ENCODE peak calls at places on chromosome 13, in eight cellular contexts. V is PC-3, F is adipocyte, T is H1, H is neural progenitor cell, A is neuronal stem cell, Y is IMR-90, W is fibroblast of lung. C is an unnamed sample.

GRCh38 chr13:102680842-102681725 is 13.8 kb downstream of the METTL21C start:
- DNase-seq in V (no peak), F (peak; percentile 41), T (no peak), H (no peak), A (no peak), Y (peak; percentile 30), W (peak; percentile 37), C (no peak)

GRCh38 chr13:51125495-51126226 is 14.6 kb upstream of the C13orf42 start:
- DNase-seq in V (peak; percentile 61), F (peak; percentile 72), T (peak; percentile 77), H (peak; percentile 85), A (peak; percentile 43), Y (peak; percentile 54), W (peak; percentile 50), C (peak; percentile 43)

GRCh38 chr13:51772781-51773180 is 31.2 kb downstream of the DHRS12 start:
- DNase-seq in V (no peak), F (no peak), T (no peak), H (no peak), A (no peak), Y (no peak), W (no peak), C (no peak)

GRCh38 chr13:113996081-113996911 is 22.4 kb upstream of the C13orf46 start:
- DNase-seq in V (no peak), F (no peak), T (no peak), H (no peak), A (no peak), Y (no peak), W (no peak), C (no peak)

GRCh38 chr13:113562085-113562749 is 22.3 kb upstream of the TFDP1 start:
- DNase-seq in V (peak; percentile 59), F (peak; percentile 87), T (peak; percentile 90), H (peak; percentile 93), A (peak; percentile 65), Y (peak; percentile 76), W (peak; percentile 75), C (peak; percentile 61)

GRCh38 chr13:66927562-66927961 is 302.6 kb downstream of the PCDH9 start:
- DNase-seq in V (peak; percentile 39), F (no peak), T (no peak), H (peak; percentile 21), A (no peak), Y (no peak), W (no peak), C (no peak)

GRCh38 chr13:106917673-106918652 is 350.0 kb upstream of the ARGLU1 start:
- DNase-seq in V (peak; percentile 61), F (peak; percentile 90), T (peak; percentile 95), H (peak; percentile 91), A (peak; percentile 81), Y (peak; percentile 61), W (peak; percentile 62), C (peak; percentile 78)

GRCh38 chr13:91719033-91719432 is 320.6 kb downstream of the GPC5 start:
- DNase-seq in V (peak; percentile 7), F (no peak), T (no peak), H (no peak), A (no peak), Y (peak; percentile 14), W (peak; percentile 37), C (no peak)

GRCh38 chr13:21164631-21165030 is 11.7 kb downstream of the SKA3 start:
- DNase-seq in V (peak; percentile 57), F (no peak), T (no peak), H (no peak), A (no peak), Y (peak; percentile 54), W (peak; percentile 15), C (no peak)

GRCh38 chr13:46553886-46554855 is 1.2 kb downstream of the LRCH1 start:
- DNase-seq in V (peak; percentile 78), F (peak; percentile 86), T (peak; percentile 54), H (peak; percentile 78), A (no peak), Y (peak; percentile 95), W (peak; percentile 89), C (peak; percentile 77)

GRCh38 chr13:87129602-87130300 is 541.4 kb upstream of the SLITRK5 start:
- DNase-seq in V (peak; percentile 23), F (no peak), T (no peak), H (no peak), A (no peak), Y (peak; percentile 47), W (peak; percentile 49), C (no peak)

GRCh38 chr13:84607614-84608013 is 725.3 kb upstream of the SLITRK1 start:
- DNase-seq in V (peak; percentile 47), F (peak; percentile 84), T (no peak), H (no peak), A (no peak), Y (peak; percentile 75), W (peak; percentile 90), C (no peak)

GRCh38 chr13:113862766-113863510 is 938 bp downstream of the GAS6 start:
- DNase-seq in V (no peak), F (peak; percentile 70), T (peak; percentile 72), H (peak; percentile 72), A (no peak), Y (no peak), W (peak; percentile 42), C (peak; percentile 62)

GRCh38 chr13:95176611-95177259 is 124.5 kb downstream of the ABCC4 start:
- DNase-seq in V (no peak), F (peak; percentile 84), T (no peak), H (no peak), A (no peak), Y (peak; percentile 36), W (peak; percentile 93), C (no peak)

GRCh38 chr13:37488682-37489081 is 109.9 kb downstream of the POSTN start:
- DNase-seq in V (no peak), F (peak; percentile 56), T (no peak), H (no peak), A (no peak), Y (peak; percentile 62), W (peak; percentile 75), C (no peak)

GRCh38 chr13:113956571-113956970 is 17.3 kb downstream of the C13orf46 start:
- DNase-seq in V (no peak), F (no peak), T (no peak), H (no peak), A (no peak), Y (no peak), W (no peak), C (no peak)

GRCh38 chr13:73428137-73428536 is 369.3 kb downstream of the KLF5 start:
- DNase-seq in V (peak; percentile 84), F (peak; percentile 88), T (no peak), H (no peak), A (no peak), Y (peak; percentile 76), W (peak; percentile 96), C (no peak)

GRCh38 chr13:29676535-29676934 is 81.0 kb upstream of the SLC7A1 start:
- DNase-seq in V (no peak), F (peak; percentile 38), T (no peak), H (no peak), A (no peak), Y (peak; percentile 29), W (peak; percentile 55), C (no peak)

GRCh38 chr13:28750187-28751045 is 31.6 kb upstream of the SLC46A3 start:
- DNase-seq in V (peak; percentile 59), F (no peak), T (peak; percentile 11), H (no peak), A (no peak), Y (no peak), W (no peak), C (no peak)

GRCh38 chr13:113491418-113491883 is 940 bp upstream of the DCUN1D2 start:
- DNase-seq in V (peak; percentile 11), F (peak; percentile 81), T (peak; percentile 70), H (peak; percentile 49), A (peak; percentile 21), Y (peak; percentile 14), W (peak; percentile 27), C (peak; percentile 44)

GRCh38 chr13:72397265-72397664 is 330.2 kb downstream of the MZT1 start:
- DNase-seq in V (no peak), F (no peak), T (no peak), H (peak; percentile 4), A (no peak), Y (no peak), W (no peak), C (no peak)

GRCh38 chr13:96532804-96533203 is 442.9 kb downstream of the HS6ST3 start:
- DNase-seq in V (no peak), F (no peak), T (no peak), H (no peak), A (no peak), Y (no peak), W (no peak), C (no peak)

GRCh38 chr13:44648392-44649117 is 72.4 kb upstream of the TSC22D1 start:
- DNase-seq in V (peak; percentile 3), F (peak; percentile 48), T (no peak), H (no peak), A (no peak), Y (no peak), W (no peak), C (no peak)

GRCh38 chr13:97881556-97881955 is 71.9 kb upstream of the IPO5 start:
- DNase-seq in V (no peak), F (no peak), T (no peak), H (no peak), A (no peak), Y (no peak), W (no peak), C (no peak)
- H3K4me1 ChIP-seq in V (peaks cover 34% of the 10 kb centered on the region), F (peaks cover 47% of the 10 kb centered on the region), T (peaks cover 6% of the 10 kb centered on the region), H (peaks cover 7% of the 10 kb centered on the region), A (peaks cover 5% of the 10 kb centered on the region), Y (peaks cover 18% of the 10 kb centered on the region), W (peaks cover 8% of the 10 kb centered on the region), C (no peaks in the 10 kb centered on the region)

GRCh38 chr13:34162545-34162936 is 344.6 kb downstream of the RFC3 start:
- DNase-seq in V (no peak), F (peak; percentile 61), T (no peak), H (no peak), A (no peak), Y (peak; percentile 34), W (peak; percentile 94), C (no peak)
- H3K9ac ChIP-seq in V (peak overlapping the region; percentile 75), F (peak overlapping the region; percentile 83), T (no peak overlapping the region), H (no peak overlapping the region), A (no peak overlapping the region), Y (no peak overlapping the region), W (no peak overlapping the region), C (no peak overlapping the region)

GRCh38 chr13:110559429-110559943 is 2.0 kb downstream of the RAB20 start:
- DNase-seq in V (peak; percentile 70), F (no peak), T (no peak), H (no peak), A (no peak), Y (peak; percentile 62), W (no peak), C (peak; percentile 76)

GRCh38 chr13:110560606-110561334 is 752 bp downstream of the RAB20 start:
- DNase-seq in V (peak; percentile 26), F (peak; percentile 60), T (no peak), H (peak; percentile 72), A (peak; percentile 48), Y (no peak), W (no peak), C (no peak)

GRCh38 chr13:110561335-110562033 is at the start of gene RAB20:
- DNase-seq in V (peak; percentile 72), F (peak; percentile 96), T (peak; percentile 83), H (peak; percentile 85), A (peak; percentile 56), Y (peak; percentile 76), W (peak; percentile 75), C (peak; percentile 95)

GRCh38 chr13:110557610-110558305 is 3.8 kb downstream of the RAB20 start:
- DNase-seq in V (no peak), F (no peak), T (no peak), H (no peak), A (no peak), Y (no peak), W (no peak), C (no peak)

GRCh38 chr13:110559986-110560385 is 1.5 kb downstream of the RAB20 start:
- DNase-seq in V (peak; percentile 59), F (no peak), T (no peak), H (no peak), A (no peak), Y (no peak), W (no peak), C (no peak)
- H3K4me3 ChIP-seq in V (peak overlapping the region; percentile 94), F (peak overlapping the region; percentile 91), T (no peak overlapping the region), H (no peak overlapping the region), A (no peak overlapping the region), Y (peak overlapping the region; percentile 4), W (peak overlapping the region; percentile 28), C (peak overlapping the region; percentile 84)

GRCh38 chr13:27427663-27428062 is 3.2 kb downstream of the GTF3A start:
- DNase-seq in V (no peak), F (no peak), T (no peak), H (no peak), A (no peak), Y (no peak), W (no peak), C (no peak)
- H3K4me1 ChIP-seq in V (peaks cover 37% of the 10 kb centered on the region), F (peaks cover 38% of the 10 kb centered on the region), T (no peaks in the 10 kb centered on the region), H (peaks cover 21% of the 10 kb centered on the region), A (peaks cover 15% of the 10 kb centered on the region), Y (peaks cover 15% of the 10 kb centered on the region), W (peaks cover 10% of the 10 kb centered on the region), C (peaks cover 3% of the 10 kb centered on the region)

C was measured in colonic mucosa.